ENCODE peak calls at places on chromosome X, in six cellular contexts. One of them, this sample, is unnamed.

GRCh38 chrX:10296581-10296980 is 139.8 kb downstream of the CLCN4 start:
- DNase-seq in neuronal stem cell: no peak
- DNase-seq in H9: no peak
- DNase-seq in mesenchymal stem cell: peak; percentile 79
- DNase-seq in IMR-90: peak; percentile 82
- DNase-seq in mesendoderm: no peak
- DNase-seq in this sample: no peak

GRCh38 chrX:21374163-21374993 is at the start of gene CNKSR2:
- DNase-seq in neuronal stem cell: peak; percentile 79
- DNase-seq in H9: peak; percentile 83
- DNase-seq in mesenchymal stem cell: peak; percentile 28
- DNase-seq in IMR-90: peak; percentile 3
- DNase-seq in mesendoderm: peak; percentile 81
- DNase-seq in this sample: peak; percentile 82

GRCh38 chrX:111511477-111511876 is at the start of gene SERTM2:
- DNase-seq in neuronal stem cell: no peak
- DNase-seq in H9: peak; percentile 40
- DNase-seq in mesenchymal stem cell: peak; percentile 71
- DNase-seq in IMR-90: peak; percentile 4
- DNase-seq in mesendoderm: peak; percentile 77
- DNase-seq in this sample: no peak

GRCh38 chrX:8455600-8455999 is 9.0 kb upstream of the VCX3B start:
- DNase-seq in neuronal stem cell: no peak
- DNase-seq in H9: no peak
- DNase-seq in mesenchymal stem cell: no peak
- DNase-seq in IMR-90: no peak
- DNase-seq in mesendoderm: no peak
- DNase-seq in this sample: no peak

GRCh38 chrX:42597481-42597880 is 180.5 kb downstream of the PPP1R2C start:
- DNase-seq in neuronal stem cell: no peak
- DNase-seq in H9: no peak
- DNase-seq in mesenchymal stem cell: no peak
- DNase-seq in IMR-90: no peak
- DNase-seq in mesendoderm: no peak
- DNase-seq in this sample: no peak

GRCh38 chrX:74536142-74537010 is 78.0 kb downstream of the RLIM start:
- DNase-seq in neuronal stem cell: no peak
- DNase-seq in H9: peak; percentile 69
- DNase-seq in mesenchymal stem cell: peak; percentile 83
- DNase-seq in IMR-90: peak; percentile 83
- DNase-seq in mesendoderm: peak; percentile 86
- DNase-seq in this sample: peak; percentile 71

GRCh38 chrX:137051978-137052640 is 18.3 kb upstream of the GPR101 start:
- DNase-seq in neuronal stem cell: peak; percentile 57
- DNase-seq in H9: peak; percentile 75
- DNase-seq in mesenchymal stem cell: peak; percentile 33
- DNase-seq in IMR-90: peak; percentile 17
- DNase-seq in mesendoderm: peak; percentile 61
- DNase-seq in this sample: no peak

GRCh38 chrX:150704030-150704613 is 10.9 kb downstream of the MTMR1 start:
- DNase-seq in neuronal stem cell: no peak
- DNase-seq in H9: no peak
- DNase-seq in mesenchymal stem cell: peak; percentile 67
- DNase-seq in IMR-90: peak; percentile 71
- DNase-seq in mesendoderm: no peak
- DNase-seq in this sample: no peak

GRCh38 chrX:31272472-31272775 is 200.6 kb upstream of the FTHL17 start:
- DNase-seq in neuronal stem cell: peak; percentile 18
- DNase-seq in H9: no peak
- DNase-seq in mesenchymal stem cell: no peak
- DNase-seq in IMR-90: no peak
- DNase-seq in mesendoderm: peak; percentile 35
- DNase-seq in this sample: no peak

GRCh38 chrX:19683817-19684216 is 168.5 kb upstream of the MAP3K15 start:
- DNase-seq in neuronal stem cell: no peak
- DNase-seq in H9: no peak
- DNase-seq in mesenchymal stem cell: no peak
- DNase-seq in IMR-90: no peak
- DNase-seq in mesendoderm: no peak
- DNase-seq in this sample: no peak

GRCh38 chrX:113675278-113675677 is 834.6 kb upstream of the AMOT start:
- DNase-seq in neuronal stem cell: no peak
- DNase-seq in H9: no peak
- DNase-seq in mesenchymal stem cell: no peak
- DNase-seq in IMR-90: no peak
- DNase-seq in mesendoderm: no peak
- DNase-seq in this sample: no peak

GRCh38 chrX:41335590-41336331 is 1.8 kb downstream of the DDX3X start:
- DNase-seq in neuronal stem cell: no peak
- DNase-seq in H9: no peak
- DNase-seq in mesenchymal stem cell: no peak
- DNase-seq in IMR-90: peak; percentile 80
- DNase-seq in mesendoderm: no peak
- DNase-seq in this sample: no peak

GRCh38 chrX:75609361-75609760 is 86.5 kb upstream of the ZDHHC15 start:
- DNase-seq in neuronal stem cell: no peak
- DNase-seq in H9: peak; percentile 24
- DNase-seq in mesenchymal stem cell: no peak
- DNase-seq in IMR-90: no peak
- DNase-seq in mesendoderm: no peak
- DNase-seq in this sample: no peak

GRCh38 chrX:6227445-6227820 is 1.2 kb downstream of the NLGN4X start:
- DNase-seq in neuronal stem cell: peak; percentile 1
- DNase-seq in H9: no peak
- DNase-seq in mesenchymal stem cell: no peak
- DNase-seq in IMR-90: no peak
- DNase-seq in mesendoderm: peak; percentile 23
- DNase-seq in this sample: no peak

GRCh38 chrX:149825424-149825823 is 43.7 kb downstream of the MAGEA9 start:
- DNase-seq in neuronal stem cell: no peak
- DNase-seq in H9: peak; percentile 68
- DNase-seq in mesenchymal stem cell: peak; percentile 4
- DNase-seq in IMR-90: no peak
- DNase-seq in mesendoderm: peak; percentile 54
- DNase-seq in this sample: no peak

GRCh38 chrX:130167040-130167439 is 1.4 kb upstream of the AIFM1 start:
- DNase-seq in neuronal stem cell: no peak
- DNase-seq in H9: no peak
- DNase-seq in mesenchymal stem cell: no peak
- DNase-seq in IMR-90: no peak
- DNase-seq in mesendoderm: no peak
- DNase-seq in this sample: no peak

GRCh38 chrX:21691512-21692018 is 33.4 kb upstream of the KLHL34 start:
- DNase-seq in neuronal stem cell: no peak
- DNase-seq in H9: no peak
- DNase-seq in mesenchymal stem cell: no peak
- DNase-seq in IMR-90: no peak
- DNase-seq in mesendoderm: peak; percentile 10
- DNase-seq in this sample: no peak

GRCh38 chrX:13120017-13120416 is 75.6 kb upstream of the FAM9C start:
- DNase-seq in neuronal stem cell: no peak
- DNase-seq in H9: no peak
- DNase-seq in mesenchymal stem cell: peak; percentile 42
- DNase-seq in IMR-90: peak; percentile 53
- DNase-seq in mesendoderm: no peak
- DNase-seq in this sample: no peak

GRCh38 chrX:147958316-147958715 is 22.8 kb upstream of the FMR1NB start:
- DNase-seq in neuronal stem cell: no peak
- DNase-seq in H9: no peak
- DNase-seq in mesenchymal stem cell: no peak
- DNase-seq in IMR-90: peak; percentile 57
- DNase-seq in mesendoderm: no peak
- DNase-seq in this sample: no peak

GRCh38 chrX:38754102-38754790 is 47.0 kb upstream of the MID1IP1 start:
- DNase-seq in neuronal stem cell: peak; percentile 26
- DNase-seq in H9: peak; percentile 32
- DNase-seq in mesenchymal stem cell: peak; percentile 54
- DNase-seq in IMR-90: peak; percentile 58
- DNase-seq in mesendoderm: peak; percentile 60
- DNase-seq in this sample: no peak

GRCh38 chrX:14546190-14546589 is 16.9 kb downstream of the GLRA2 start:
- DNase-seq in neuronal stem cell: no peak
- DNase-seq in H9: no peak
- DNase-seq in mesenchymal stem cell: no peak
- DNase-seq in IMR-90: no peak
- DNase-seq in mesendoderm: no peak
- DNase-seq in this sample: no peak

GRCh38 chrX:141142946-141143345 is 34.0 kb downstream of the LDOC1 start:
- DNase-seq in neuronal stem cell: no peak
- DNase-seq in H9: no peak
- DNase-seq in mesenchymal stem cell: no peak
- DNase-seq in IMR-90: no peak
- DNase-seq in mesendoderm: no peak
- DNase-seq in this sample: no peak

GRCh38 chrX:111244238-111244750 is 26.0 kb downstream of the CAPN6 start:
- DNase-seq in neuronal stem cell: no peak
- DNase-seq in H9: no peak
- DNase-seq in mesenchymal stem cell: peak; percentile 18
- DNase-seq in IMR-90: peak; percentile 14
- DNase-seq in mesendoderm: peak; percentile 10
- DNase-seq in this sample: no peak

GRCh38 chrX:37348237-37349130 is 680 bp upstream of the PRRG1 start:
- DNase-seq in neuronal stem cell: peak; percentile 0
- DNase-seq in H9: no peak
- DNase-seq in mesenchymal stem cell: peak; percentile 82
- DNase-seq in IMR-90: peak; percentile 84
- DNase-seq in mesendoderm: no peak
- DNase-seq in this sample: no peak

GRCh38 chrX:18172970-18173369 is 47.7 kb downstream of the BEND2 start:
- DNase-seq in neuronal stem cell: no peak
- DNase-seq in H9: no peak
- DNase-seq in mesenchymal stem cell: no peak
- DNase-seq in IMR-90: no peak
- DNase-seq in mesendoderm: no peak
- DNase-seq in this sample: no peak
- H2BK15ac ChIP-seq in neuronal stem cell: no peak overlapping the region
- H2BK15ac ChIP-seq in H9: no peak overlapping the region
- H2BK15ac ChIP-seq in mesenchymal stem cell: no peak overlapping the region
- H2BK15ac ChIP-seq in IMR-90: no peak overlapping the region
- H2BK15ac ChIP-seq in mesendoderm: no peak overlapping the region
- H2BK15ac ChIP-seq in this sample: no peak overlapping the region

DNA sequence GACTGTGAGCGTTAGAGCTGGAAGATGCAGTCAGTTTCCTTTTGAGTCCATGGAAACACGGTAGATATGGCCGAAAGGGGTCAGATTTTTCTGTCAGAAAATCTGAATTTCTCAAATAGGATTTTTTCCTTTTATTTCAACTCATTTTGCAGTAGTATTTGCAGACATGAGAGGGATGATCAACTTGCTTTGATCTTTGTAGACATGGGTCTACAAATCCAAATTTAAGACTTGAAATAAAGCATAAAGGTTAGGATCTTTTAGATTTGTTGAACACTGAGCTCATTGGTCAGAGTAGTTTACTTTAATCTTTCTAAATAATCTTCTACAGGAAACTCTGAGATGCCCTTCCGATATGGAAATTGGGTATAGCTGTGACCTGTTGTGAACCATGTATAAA is 44.7 kb downstream of the DOCK11 start:
- DNase-seq in neuronal stem cell: no peak
- DNase-seq in H9: no peak
- DNase-seq in mesenchymal stem cell: no peak
- DNase-seq in IMR-90: no peak
- DNase-seq in mesendoderm: no peak
- DNase-seq in this sample: no peak
- H3K4me1 ChIP-seq in neuronal stem cell: peaks cover 4% of the 10 kb centered on the region
- H3K4me1 ChIP-seq in H9: no peaks in the 10 kb centered on the region
- H3K4me1 ChIP-seq in mesenchymal stem cell: peaks cover 1% of the 10 kb centered on the region
- H3K4me1 ChIP-seq in IMR-90: no peaks in the 10 kb centered on the region
- H3K4me1 ChIP-seq in mesendoderm: no peaks in the 10 kb centered on the region
- H3K4me1 ChIP-seq in this sample: peaks cover 2% of the 10 kb centered on the region

DNA sequence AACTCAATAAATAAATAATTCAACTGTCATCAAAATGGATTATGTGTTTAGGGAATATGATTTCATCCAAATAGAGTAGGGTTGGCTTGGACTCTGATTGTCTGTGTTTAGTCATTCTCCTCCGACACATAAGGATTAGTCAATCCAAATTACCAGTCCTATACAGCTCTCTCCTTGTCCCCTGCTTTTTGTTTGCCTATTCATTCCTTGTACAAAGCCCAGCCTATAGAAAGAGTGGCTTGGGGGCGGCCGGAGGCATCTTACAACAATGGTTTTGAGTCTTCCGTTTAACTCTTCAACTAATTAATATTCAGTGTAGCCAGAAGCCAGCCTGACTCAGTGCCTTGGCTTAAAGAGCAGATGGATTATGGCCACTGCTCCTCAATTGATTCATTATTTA is 796.7 kb upstream of the POU3F4 start:
- DNase-seq in neuronal stem cell: peak; percentile 66
- DNase-seq in H9: no peak
- DNase-seq in mesenchymal stem cell: no peak
- DNase-seq in IMR-90: no peak
- DNase-seq in mesendoderm: no peak
- DNase-seq in this sample: peak; percentile 7
- H2BK15ac ChIP-seq in neuronal stem cell: no peak overlapping the region
- H2BK15ac ChIP-seq in H9: no peak overlapping the region
- H2BK15ac ChIP-seq in mesenchymal stem cell: no peak overlapping the region
- H2BK15ac ChIP-seq in IMR-90: no peak overlapping the region
- H2BK15ac ChIP-seq in mesendoderm: no peak overlapping the region
- H2BK15ac ChIP-seq in this sample: no peak overlapping the region

GRCh38 chrX:44035576-44035975 is 62.4 kb upstream of the NDP start:
- DNase-seq in neuronal stem cell: no peak
- DNase-seq in H9: no peak
- DNase-seq in mesenchymal stem cell: no peak
- DNase-seq in IMR-90: no peak
- DNase-seq in mesendoderm: no peak
- DNase-seq in this sample: no peak
- H3K4me1 ChIP-seq in neuronal stem cell: peaks cover 2% of the 10 kb centered on the region
- H3K4me1 ChIP-seq in H9: no peaks in the 10 kb centered on the region
- H3K4me1 ChIP-seq in mesenchymal stem cell: peaks cover 1% of the 10 kb centered on the region
- H3K4me1 ChIP-seq in IMR-90: no peaks in the 10 kb centered on the region
- H3K4me1 ChIP-seq in mesendoderm: no peaks in the 10 kb centered on the region
- H3K4me1 ChIP-seq in this sample: no peaks in the 10 kb centered on the region

DNA sequence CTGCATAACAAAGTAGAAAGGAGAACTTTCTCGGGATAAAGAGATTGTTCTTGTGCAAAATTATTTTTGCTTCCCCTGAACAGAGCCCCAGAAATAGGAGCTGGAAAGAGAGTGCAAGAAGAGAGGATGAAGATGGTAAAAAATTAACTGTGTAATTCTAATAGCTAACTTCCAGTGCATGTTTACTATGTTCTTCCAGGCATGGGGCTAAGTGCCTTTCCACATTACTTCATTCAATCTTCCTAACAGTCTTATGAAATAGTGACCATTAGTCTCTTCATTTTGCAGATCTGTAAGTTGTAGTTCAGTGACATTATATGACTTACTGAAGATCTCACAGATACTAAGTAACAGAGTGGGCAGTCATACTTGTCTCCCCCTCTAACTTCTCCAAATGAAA is 61.1 kb upstream of the KLHL13 start:
- DNase-seq in neuronal stem cell: no peak
- DNase-seq in H9: no peak
- DNase-seq in mesenchymal stem cell: no peak
- DNase-seq in IMR-90: no peak
- DNase-seq in mesendoderm: no peak
- DNase-seq in this sample: no peak
- H2BK15ac ChIP-seq in neuronal stem cell: no peak overlapping the region
- H2BK15ac ChIP-seq in H9: no peak overlapping the region
- H2BK15ac ChIP-seq in mesenchymal stem cell: no peak overlapping the region
- H2BK15ac ChIP-seq in IMR-90: no peak overlapping the region
- H2BK15ac ChIP-seq in mesendoderm: no peak overlapping the region
- H2BK15ac ChIP-seq in this sample: no peak overlapping the region